ENCODE peak calls at places on chromosomes 13 and 19, in six cellular contexts. F is H1, A is IMR-90, U is trophoblast cell, E is mesenchymal stem cell, H is neuronal stem cell. N is an unnamed sample.

GRCh38 chr19:35006342-35006998 is 6.3 kb downstream of the GRAMD1A start:
- DNase-seq in F (no peak), A (peak; percentile 77), U (peak; percentile 82), E (peak; percentile 20), H (no peak), N (no peak)

GRCh38 chr19:47723573-47723923 is 10.3 kb downstream of the EHD2 start:
- DNase-seq in F (no peak), A (peak; percentile 95), U (no peak), E (peak; percentile 94), H (no peak), N (no peak)

GRCh38 chr13:25203256-25203794 is 31.2 kb upstream of the AMER2 start:
- DNase-seq in F (no peak), A (no peak), U (no peak), E (no peak), H (no peak), N (no peak)

GRCh38 chr13:106567421-106568224 is at the start of gene ARGLU1:
- DNase-seq in F (peak; percentile 72), A (peak; percentile 90), U (peak; percentile 92), E (peak; percentile 92), H (peak; percentile 93), N (peak; percentile 92)

GRCh38 chr13:22047785-22048104 is 376.9 kb downstream of the FGF9 start:
- DNase-seq in F (no peak), A (no peak), U (no peak), E (no peak), H (no peak), N (no peak)

GRCh38 chr13:95643471-95643813 is 1.1 kb downstream of the DZIP1 start:
- DNase-seq in F (no peak), A (peak; percentile 43), U (no peak), E (peak; percentile 70), H (peak; percentile 18), N (peak; percentile 34)

GRCh38 chr13:24622481-24622880 is 57.7 kb upstream of the ATP12A start:
- DNase-seq in F (no peak), A (no peak), U (no peak), E (no peak), H (no peak), N (no peak)

GRCh38 chr13:110129539-110130186 is 177.3 kb downstream of the COL4A1 start:
- DNase-seq in F (no peak), A (no peak), U (no peak), E (no peak), H (no peak), N (no peak)

GRCh38 chr19:6412111-6412999 is 12.3 kb downstream of the KHSRP start:
- DNase-seq in F (peak; percentile 57), A (no peak), U (peak; percentile 46), E (no peak), H (no peak), N (peak; percentile 90)

GRCh38 chr13:21799671-21800070 is 128.8 kb downstream of the FGF9 start:
- DNase-seq in F (no peak), A (no peak), U (no peak), E (no peak), H (no peak), N (no peak)

GRCh38 chr19:33098023-33098652 is 17.2 kb downstream of the GPATCH1 start:
- DNase-seq in F (no peak), A (no peak), U (peak; percentile 48), E (no peak), H (no peak), N (no peak)

DNA sequence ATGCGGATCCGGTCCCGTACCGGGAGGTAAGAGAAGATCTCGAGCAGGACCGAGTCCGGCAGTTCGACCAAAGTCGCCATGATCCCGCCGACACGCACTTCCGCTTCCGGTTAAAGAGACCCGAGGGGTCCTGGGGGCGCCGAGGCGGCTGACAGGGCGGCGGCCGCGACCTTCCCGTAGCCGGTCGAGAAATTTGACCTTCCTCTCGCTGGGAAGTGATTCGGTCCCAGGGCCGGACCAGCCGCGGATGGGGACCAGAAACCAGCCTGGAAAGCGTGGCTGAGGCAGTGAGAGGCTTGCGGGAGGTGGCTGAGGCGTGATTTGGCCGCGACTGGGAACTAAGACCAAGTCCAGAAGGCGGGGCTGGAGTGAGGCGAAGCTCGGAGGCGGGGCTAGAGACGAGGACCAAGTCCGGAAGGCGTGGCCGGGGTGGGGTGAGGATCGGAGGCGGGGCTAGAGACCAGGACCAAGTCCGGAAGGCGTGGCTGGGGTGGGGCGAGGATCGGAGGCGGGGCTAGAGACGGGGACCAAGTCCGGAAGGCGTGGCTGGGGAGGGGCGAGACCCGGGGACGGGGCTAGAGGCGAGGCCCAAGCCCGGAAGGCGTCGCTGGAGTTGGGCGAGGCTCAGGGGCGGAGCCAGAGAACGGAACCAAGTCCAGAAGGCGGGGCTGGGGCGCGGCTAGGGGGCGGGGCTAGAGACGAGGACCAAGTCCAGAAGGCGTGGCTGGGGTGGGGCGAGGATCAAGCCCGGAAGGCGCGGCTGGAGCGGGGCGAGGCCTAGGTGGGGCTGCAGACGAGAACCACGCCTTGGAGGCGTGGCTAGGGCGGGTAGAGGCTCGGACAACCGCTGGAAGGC is at the start of gene FBXL12:
- DNase-seq in F (peak; percentile 100), A (peak; percentile 99), U (peak; percentile 100), E (peak; percentile 99), H (peak; percentile 100), N (peak; percentile 100)
- H3K9ac ChIP-seq in F (peak within 1 kb of the TSS; percentile 77), A (peak within 1 kb of the TSS; percentile 77), U (peak within 1 kb of the TSS; percentile 86), E (peak within 1 kb of the TSS; percentile 97), H (peak within 1 kb of the TSS; percentile 96), N (peak within 1 kb of the TSS; percentile 90)

GRCh38 chr13:36700170-36700569 is 26.4 kb downstream of the SERTM1 start:
- DNase-seq in F (no peak), A (no peak), U (no peak), E (no peak), H (no peak), N (no peak)
- H4K91ac ChIP-seq in F (no peak overlapping the region), A (no peak overlapping the region), U (no peak overlapping the region), E (no peak overlapping the region), H (no peak overlapping the region), N (no peak overlapping the region)

GRCh38 chr19:17874423-17875135 is 2.8 kb downstream of the SLC5A5 start:
- DNase-seq in F (no peak), A (no peak), U (no peak), E (no peak), H (no peak), N (no peak)
- H3K9ac ChIP-seq in F (no peak overlapping the region), A (no peak overlapping the region), U (no peak overlapping the region), E (no peak overlapping the region), H (no peak overlapping the region), N (no peak overlapping the region)

GRCh38 chr19:1857648-1858326 is 5.6 kb downstream of the KLF16 start:
- DNase-seq in F (no peak), A (no peak), U (no peak), E (no peak), H (no peak), N (no peak)

GRCh38 chr19:1855040-1855827 is 7.0 kb upstream of the REXO1 start:
- DNase-seq in F (peak; percentile 71), A (peak; percentile 85), U (peak; percentile 62), E (peak; percentile 93), H (peak; percentile 77), N (peak; percentile 98)

GRCh38 chr19:1855828-1856255 is 7.5 kb downstream of the KLF16 start:
- DNase-seq in F (no peak), A (peak; percentile 23), U (no peak), E (no peak), H (no peak), N (no peak)

GRCh38 chr19:1856698-1857603 is 6.4 kb downstream of the KLF16 start:
- DNase-seq in F (no peak), A (peak; percentile 70), U (peak; percentile 89), E (peak; percentile 85), H (no peak), N (peak; percentile 85)

DNA sequence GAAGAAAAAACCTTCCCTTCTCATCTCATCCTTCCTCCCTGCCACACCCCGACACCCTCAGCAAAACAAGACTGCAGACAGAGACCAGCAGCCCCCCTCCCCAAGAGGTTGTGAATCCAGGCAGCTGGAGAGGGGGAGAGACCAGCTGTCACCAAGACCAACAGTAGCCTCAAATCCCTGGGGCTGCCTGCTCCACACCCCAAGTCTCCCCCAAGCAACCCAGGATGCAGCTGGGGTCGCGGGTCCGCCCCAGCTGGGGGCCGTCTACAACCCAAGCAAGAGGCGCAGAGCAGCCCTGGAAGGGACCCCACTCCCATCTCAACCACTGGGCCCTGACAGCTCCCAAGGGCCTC is 7.1 kb downstream of the KLF16 start:
- DNase-seq in F (no peak), A (no peak), U (no peak), E (no peak), H (no peak), N (no peak)
- H4K91ac ChIP-seq in F (peak overlapping the region; percentile 84), A (peak overlapping the region; percentile 97), U (no peak overlapping the region), E (peak overlapping the region; percentile 99), H (no peak overlapping the region), N (no peak overlapping the region)

DNA sequence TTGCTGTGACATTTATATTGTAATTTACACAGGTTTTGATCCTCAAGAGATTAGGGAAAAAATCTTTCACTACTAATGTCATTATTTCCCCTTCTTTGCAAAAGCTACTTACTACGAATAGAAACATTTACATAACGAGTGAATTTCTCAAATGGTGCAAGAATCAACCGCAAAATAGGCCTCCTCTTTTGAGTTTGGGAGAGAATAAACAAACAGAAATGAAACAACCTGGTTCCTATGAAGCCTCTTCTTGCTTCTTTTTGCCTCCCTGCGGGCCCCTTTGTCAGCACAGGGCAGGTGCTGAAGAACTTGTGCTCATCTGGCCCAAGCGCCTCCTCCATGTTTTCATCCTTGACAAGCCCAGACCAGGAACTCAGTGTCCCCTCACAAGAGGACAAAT is 10.1 kb upstream of the GJA3 start:
- DNase-seq in F (no peak), A (no peak), U (no peak), E (no peak), H (no peak), N (no peak)
- H3K9ac ChIP-seq in F (no peak overlapping the region), A (no peak overlapping the region), U (no peak overlapping the region), E (no peak overlapping the region), H (no peak overlapping the region), N (no peak overlapping the region)

GRCh38 chr19:22526661-22527272 is 104.6 kb upstream of the ZNF98 start:
- DNase-seq in F (no peak), A (no peak), U (no peak), E (no peak), H (no peak), N (no peak)

GRCh38 chr19:22528956-22529355 is 105.2 kb upstream of the ZNF492 start:
- DNase-seq in F (no peak), A (no peak), U (no peak), E (no peak), H (no peak), N (no peak)

GRCh38 chr19:22530042-22530441 is 104.1 kb upstream of the ZNF492 start:
- DNase-seq in F (no peak), A (no peak), U (no peak), E (no peak), H (no peak), N (no peak)

GRCh38 chr19:22523940-22524339 is 101.8 kb upstream of the ZNF98 start:
- DNase-seq in F (no peak), A (no peak), U (no peak), E (no peak), H (no peak), N (no peak)

DNA sequence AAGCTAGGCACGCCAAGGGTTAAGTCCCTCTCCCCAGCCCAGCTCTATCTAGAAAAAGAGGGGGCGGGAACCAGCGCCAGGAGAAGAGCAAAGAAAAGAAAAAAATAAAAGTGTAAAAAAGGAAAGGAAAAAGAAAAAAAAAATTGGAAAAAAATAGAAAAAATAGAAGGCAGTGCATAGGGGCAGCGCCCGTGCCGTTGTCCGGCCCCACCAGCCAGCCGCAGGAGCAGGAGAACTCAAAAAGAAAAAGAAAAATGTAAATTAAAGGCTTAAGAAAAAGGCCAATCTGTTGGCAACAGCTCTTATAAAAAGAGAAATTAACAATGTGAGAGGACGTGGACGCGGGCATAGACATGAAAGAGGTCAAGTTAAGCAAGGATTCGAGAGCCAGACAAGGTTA is 105.4 kb upstream of the ZNF98 start:
- DNase-seq in F (no peak), A (no peak), U (no peak), E (no peak), H (no peak), N (no peak)
- H4K91ac ChIP-seq in F (no peak overlapping the region), A (no peak overlapping the region), U (no peak overlapping the region), E (no peak overlapping the region), H (no peak overlapping the region), N (no peak overlapping the region)